ENCODE peak calls at places on chromosome 16, in eight cellular contexts. B is fibroblast of mammary gland, G is cardiac fibroblast, O is IMR-90, P is GM13976, W is progenitor cell of endocrine pancreas, X is heart left ventricle, H is neural progenitor cell. F is an unnamed sample.

GRCh38 chr16:57807968-57808528 is 5.8 kb upstream of the KIFC3 start:
- DNase-seq in B (peak), H (peak), G (peak), P (peak), O (peak), X (peak), W (peak), F (peak)

GRCh38 chr16:15613676-15614075 is 29.3 kb downstream of the MARF1 start:
- DNase-seq in X (no peak), W (no peak), P (no peak), O (no peak), B (no peak), G (no peak), H (no peak), F (peak)

GRCh38 chr16:58426095-58426494 is 33.8 kb downstream of the GINS3 start:
- DNase-seq in G (no peak), W (no peak), O (no peak), P (peak), B (no peak), X (no peak), H (no peak), F (no peak)

GRCh38 chr16:7506363-7506762 is 173.7 kb downstream of the RBFOX1 start:
- DNase-seq in B (no peak), G (no peak), O (no peak), H (no peak), X (no peak), P (no peak), W (no peak), F (no peak)

GRCh38 chr16:49634235-49635008 is 221.5 kb downstream of the ZNF423 start:
- DNase-seq in H (no peak), B (no peak), O (no peak), W (no peak), X (no peak), P (no peak), G (no peak), F (no peak)

GRCh38 chr16:67312450-67313118 is 14.0 kb downstream of the KCTD19 start:
- DNase-seq in P (no peak), G (peak), X (no peak), O (peak), H (no peak), W (no peak), B (peak), F (no peak)

GRCh38 chr16:79417465-79418093 is 183.0 kb downstream of the MAF start:
- DNase-seq in H (no peak), B (no peak), X (no peak), W (no peak), O (no peak), P (no peak), G (no peak), F (no peak)

GRCh38 chr16:86383488-86384262 is 126.7 kb upstream of the FOXF1 start:
- DNase-seq in X (no peak), W (no peak), P (no peak), O (peak), B (peak), H (no peak), G (peak), F (peak)

GRCh38 chr16:31913668-31914067 is 40.1 kb downstream of the ZNF267 start:
- DNase-seq in O (no peak), W (no peak), X (no peak), G (no peak), B (no peak), H (no peak), P (no peak), F (no peak)

GRCh38 chr16:23402100-23402499 is 50.9 kb downstream of the COG7 start:
- DNase-seq in W (no peak), B (no peak), O (no peak), P (no peak), H (no peak), G (no peak), X (no peak), F (no peak)

GRCh38 chr16:23397464-23397863 is 55.5 kb downstream of the COG7 start:
- DNase-seq in H (no peak), W (no peak), G (no peak), O (no peak), B (no peak), P (no peak), X (no peak), F (no peak)

GRCh38 chr16:23401142-23401541 is 51.8 kb downstream of the COG7 start:
- DNase-seq in H (no peak), P (no peak), B (no peak), X (no peak), O (no peak), G (no peak), W (no peak), F (no peak)

GRCh38 chr16:23400387-23400930 is 52.5 kb downstream of the COG7 start:
- DNase-seq in W (no peak), H (no peak), X (no peak), P (no peak), G (no peak), O (no peak), B (no peak), F (no peak)

GRCh38 chr16:23398987-23399805 is 53.8 kb downstream of the COG7 start:
- DNase-seq in P (no peak), B (no peak), O (no peak), W (no peak), H (peak), X (peak), G (no peak), F (no peak)
- TF ChIP-seq CTCF in P (no peak), B (no peak), O (no peak), W (no peak), H (peak), X (no peak), G (no peak), F (no peak)

DNA sequence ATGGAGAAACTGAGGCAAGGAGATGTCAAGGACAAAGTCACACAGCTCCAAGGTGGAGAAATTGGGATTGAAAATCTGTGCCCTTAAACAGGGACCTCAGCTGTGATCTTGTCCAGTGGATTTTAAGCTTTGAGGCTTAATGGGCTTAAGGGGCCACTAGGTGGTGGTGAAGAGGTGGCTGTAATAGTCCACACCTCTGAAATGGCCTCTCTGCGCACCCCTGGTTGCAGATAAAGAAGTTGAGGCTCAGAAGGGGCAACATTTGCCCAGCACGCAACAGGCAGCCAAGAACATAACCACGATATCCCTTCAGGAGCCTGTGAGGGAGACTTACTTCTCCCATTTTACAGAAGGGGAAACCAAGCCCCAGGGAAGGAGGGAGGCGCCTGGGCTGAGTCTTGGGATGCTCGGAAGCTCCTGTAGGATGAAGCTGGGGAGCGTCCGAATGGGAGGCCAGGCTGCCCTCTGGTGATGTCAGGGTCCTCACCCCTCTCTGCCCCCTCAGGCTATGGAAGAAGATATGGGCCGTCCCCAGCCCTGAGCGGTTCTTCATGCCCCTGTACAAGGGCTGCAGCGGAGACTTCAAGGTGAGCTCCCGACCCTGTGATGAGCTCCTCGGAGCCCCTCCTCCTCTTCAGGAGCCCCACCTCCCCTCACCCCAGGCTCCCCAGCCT is 43.7 kb downstream of the IL21R start:
- DNase-seq in W (no peak), O (no peak), B (no peak), G (no peak), X (no peak), P (no peak), H (no peak), F (no peak)
- TF ChIP-seq CTCF in W (no peak), O (no peak), B (no peak), G (peak), X (no peak), P (no peak), H (no peak), F (no peak)

DNA sequence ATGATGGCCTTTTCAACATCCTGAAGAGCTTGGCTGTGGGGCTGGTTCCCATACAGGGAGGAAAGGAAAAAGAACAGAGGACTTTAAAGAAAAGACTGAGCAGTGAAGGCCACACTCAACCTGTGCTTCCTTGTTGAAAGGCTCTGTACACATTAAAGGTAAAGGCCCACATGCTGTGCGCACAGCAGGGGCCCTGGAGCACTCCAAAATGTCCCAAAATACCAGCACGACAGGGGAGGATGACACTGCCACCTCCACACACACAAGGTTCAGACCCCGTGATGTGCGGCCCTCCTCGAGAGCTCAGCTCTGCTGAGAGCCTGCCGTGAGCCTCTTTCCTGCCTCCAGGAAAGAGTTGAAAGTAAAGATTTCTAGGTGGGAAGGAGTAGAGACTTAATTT is 36.5 kb downstream of the FANCA start:
- DNase-seq in B (no peak), H (no peak), P (no peak), O (no peak), X (no peak), W (no peak), G (no peak), F (no peak)
- TF ChIP-seq CTCF in B (no peak), H (no peak), P (no peak), O (no peak), X (no peak), W (no peak), G (no peak), F (no peak)

DNA sequence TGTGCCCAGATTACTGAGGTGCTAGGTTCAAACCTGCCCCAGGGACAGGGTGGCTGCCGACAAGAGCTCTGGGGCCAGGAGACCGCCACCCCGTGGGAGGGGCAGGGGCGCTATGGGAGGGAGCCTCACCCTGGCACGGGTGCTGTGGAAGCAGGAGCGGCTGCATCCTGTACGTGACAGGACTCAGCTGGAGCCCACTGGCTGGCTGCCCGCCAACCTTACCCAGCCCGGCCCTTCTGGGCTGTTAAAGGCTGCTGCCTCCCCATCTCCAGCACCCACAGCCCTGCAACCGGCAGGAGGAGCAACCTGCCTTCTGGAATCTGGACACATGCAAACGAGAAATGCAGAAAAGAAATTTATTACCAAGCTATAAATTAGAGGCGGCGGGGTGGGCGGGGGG is 11.2 kb downstream of the PAM16 start:
- DNase-seq in O (peak), X (no peak), W (no peak), P (no peak), H (no peak), B (no peak), G (peak), F (no peak)
- TF ChIP-seq CTCF in O (peak), X (no peak), W (no peak), P (no peak), H (no peak), B (no peak), G (peak), F (no peak)

GRCh38 chr16:46648656-46649055 is 27.5 kb upstream of the SHCBP1 start:
- DNase-seq in G (no peak), X (no peak), O (no peak), W (no peak), P (no peak), H (no peak), B (peak), F (no peak)
- TF ChIP-seq CTCF in G (no peak), X (no peak), O (no peak), W (no peak), P (no peak), H (peak), B (peak), F (no peak)

GRCh38 chr16:82744958-82745357 is 118.2 kb downstream of the CDH13 start:
- DNase-seq in G (no peak), H (no peak), W (no peak), O (no peak), P (no peak), X (no peak), B (no peak), F (no peak)

GRCh38 chr16:82753821-82754220 is 127.1 kb downstream of the CDH13 start:
- DNase-seq in O (peak), W (no peak), X (no peak), G (peak), P (no peak), B (peak), H (no peak), F (no peak)

GRCh38 chr16:82750078-82750477 is 123.3 kb downstream of the CDH13 start:
- DNase-seq in P (no peak), W (no peak), H (no peak), B (no peak), O (peak), X (no peak), G (no peak), F (no peak)

GRCh38 chr16:82751020-82751419 is 124.3 kb downstream of the CDH13 start:
- DNase-seq in W (no peak), X (no peak), B (no peak), H (no peak), P (no peak), O (no peak), G (no peak), F (no peak)

GRCh38 chr16:82748026-82748425 is 121.3 kb downstream of the CDH13 start:
- DNase-seq in O (peak), X (peak), H (no peak), P (no peak), W (no peak), B (peak), G (peak), F (no peak)
- TF ChIP-seq CTCF in O (peak), X (peak), H (no peak), P (no peak), W (no peak), B (peak), G (peak), F (no peak)